ENCODE peak calls at places on chromosomes 11 and 22, in five cellular contexts. Y is omental fat pad, B is endothelial cell, E is left ventricle myocardium inferior, J is IMR-90. C is an unnamed sample.

GRCh38 chr22:36701166-36701713 is 2.3 kb downstream of the CACNG2 start:
- DNase-seq in E (no peak), J (no peak), B (no peak), Y (no peak), C (no peak)

GRCh38 chr22:20157416-20158183 is 6.7 kb upstream of the CCDC188 start:
- DNase-seq in E (no peak), Y (no peak), J (no peak), B (no peak), C (no peak)

GRCh38 chr22:24271406-24271760 is 752 bp downstream of the SPECC1L start:
- DNase-seq in Y (no peak), E (no peak), B (no peak), J (peak), C (no peak)

GRCh38 chr11:128453444-128454336 is 133.7 kb downstream of the ETS1 start:
- DNase-seq in E (peak), J (peak), Y (no peak), B (no peak), C (no peak)

GRCh38 chr22:50498322-50498861 is 9.1 kb downstream of the LMF2 start:
- DNase-seq in Y (no peak), E (no peak), J (peak), B (peak), C (peak)

GRCh38 chr11:20156280-20156875 is 3.9 kb downstream of the DBX1 start:
- DNase-seq in E (no peak), Y (no peak), J (no peak), B (no peak), C (peak)

GRCh38 chr22:22943521-22944267 is 56.1 kb downstream of the IGLL5 start:
- DNase-seq in Y (no peak), J (no peak), E (no peak), B (peak), C (no peak)

GRCh38 chr11:71488086-71488967 is 35.3 kb downstream of the NADSYN1 start:
- DNase-seq in Y (no peak), J (peak), B (no peak), E (no peak), C (no peak)

GRCh38 chr11:92226331-92227232 is 2.0 kb downstream of the FAT3 start:
- DNase-seq in B (peak), E (no peak), Y (no peak), J (no peak), C (peak)

GRCh38 chr22:38104084-38104483 is 6.4 kb downstream of the BAIAP2L2 start:
- DNase-seq in E (no peak), Y (no peak), B (no peak), J (peak), C (no peak)

GRCh38 chr22:44091021-44091721 is 67.1 kb downstream of the PARVB start:
- DNase-seq in J (no peak), B (peak), Y (no peak), E (no peak), C (no peak)

GRCh38 chr11:69320326-69320725 is 26.4 kb downstream of the MYEOV start:
- DNase-seq in E (no peak), Y (no peak), J (no peak), B (no peak), C (no peak)

GRCh38 chr11:121839821-121840220 is 276.2 kb downstream of the BLID start:
- DNase-seq in J (peak), B (no peak), Y (no peak), E (no peak), C (no peak)

GRCh38 chr22:17152971-17153370 is 6.1 kb downstream of the HDHD5 start:
- DNase-seq in Y (no peak), B (no peak), E (no peak), J (no peak), C (no peak)

GRCh38 chr22:36467946-36468345 is 13.5 kb downstream of the TXN2 start:
- DNase-seq in B (no peak), Y (no peak), J (peak), E (peak), C (no peak)

GRCh38 chr11:79087238-79087956 is 353.4 kb downstream of the TENM4 start:
- DNase-seq in Y (no peak), E (no peak), B (no peak), J (peak), C (no peak)

GRCh38 chr11:43268161-43268560 is 43.6 kb upstream of the API5 start:
- DNase-seq in B (no peak), J (no peak), Y (no peak), E (peak), C (peak)

GRCh38 chr22:17734197-17734596 is 40.1 kb downstream of the BID start:
- DNase-seq in B (no peak), J (peak), E (no peak), Y (no peak), C (no peak)

GRCh38 chr22:31897842-31898241 is 46.5 kb upstream of the YWHAH start:
- DNase-seq in B (no peak), Y (no peak), J (peak), E (no peak), C (no peak)

GRCh38 chr22:38203855-38204497 is 2.2 kb downstream of the MAFF start:
- DNase-seq in E (no peak), B (no peak), Y (no peak), J (peak), C (no peak)

GRCh38 chr11:96215094-96215782 is 127.8 kb downstream of the MAML2 start:
- DNase-seq in E (no peak), J (peak), Y (no peak), B (no peak), C (no peak)

GRCh38 chr11:123519797-123520193 is 89.7 kb downstream of the GRAMD1B start:
- DNase-seq in J (no peak), Y (no peak), B (no peak), E (no peak), C (no peak)

GRCh38 chr11:123518496-123519054 is 88.5 kb downstream of the GRAMD1B start:
- DNase-seq in E (no peak), Y (no peak), J (no peak), B (no peak), C (no peak)

GRCh38 chr11:123516238-123516637 is 86.2 kb downstream of the GRAMD1B start:
- DNase-seq in E (no peak), J (no peak), Y (no peak), B (no peak), C (no peak)

GRCh38 chr11:123519055-123519796 is 89.2 kb downstream of the GRAMD1B start:
- DNase-seq in Y (no peak), E (no peak), J (peak), B (no peak), C (no peak)

GRCh38 chr11:123517559-123518364 is 87.7 kb downstream of the GRAMD1B start:
- DNase-seq in B (no peak), E (no peak), J (no peak), Y (no peak), C (no peak)
- TF ChIP-seq CTCF in B (no peak), E (no peak), J (no peak), Y (no peak), C (no peak)

GRCh38 chr11:67118801-67119576 is at the start of gene KDM2A:
- DNase-seq in Y (peak), J (peak), B (peak), E (peak), C (peak)
- TF ChIP-seq CTCF in Y (no peak), J (peak), B (peak), E (peak), C (peak)

GRCh38 chr11:62665075-62665629 is at the start of the genes C11orf98 and CSKMT:
- DNase-seq in E (peak), Y (peak), J (peak), B (peak), C (peak)
- TF ChIP-seq CTCF in E (no peak), Y (no peak), J (no peak), B (no peak), C (no peak)

GRCh38 chr11:28581286-28582242 is 473.4 kb downstream of the METTL15 start:
- DNase-seq in Y (no peak), E (no peak), B (no peak), J (peak), C (no peak)
- TF ChIP-seq CTCF in Y (no peak), E (no peak), B (peak), J (no peak), C (peak)

DNA sequence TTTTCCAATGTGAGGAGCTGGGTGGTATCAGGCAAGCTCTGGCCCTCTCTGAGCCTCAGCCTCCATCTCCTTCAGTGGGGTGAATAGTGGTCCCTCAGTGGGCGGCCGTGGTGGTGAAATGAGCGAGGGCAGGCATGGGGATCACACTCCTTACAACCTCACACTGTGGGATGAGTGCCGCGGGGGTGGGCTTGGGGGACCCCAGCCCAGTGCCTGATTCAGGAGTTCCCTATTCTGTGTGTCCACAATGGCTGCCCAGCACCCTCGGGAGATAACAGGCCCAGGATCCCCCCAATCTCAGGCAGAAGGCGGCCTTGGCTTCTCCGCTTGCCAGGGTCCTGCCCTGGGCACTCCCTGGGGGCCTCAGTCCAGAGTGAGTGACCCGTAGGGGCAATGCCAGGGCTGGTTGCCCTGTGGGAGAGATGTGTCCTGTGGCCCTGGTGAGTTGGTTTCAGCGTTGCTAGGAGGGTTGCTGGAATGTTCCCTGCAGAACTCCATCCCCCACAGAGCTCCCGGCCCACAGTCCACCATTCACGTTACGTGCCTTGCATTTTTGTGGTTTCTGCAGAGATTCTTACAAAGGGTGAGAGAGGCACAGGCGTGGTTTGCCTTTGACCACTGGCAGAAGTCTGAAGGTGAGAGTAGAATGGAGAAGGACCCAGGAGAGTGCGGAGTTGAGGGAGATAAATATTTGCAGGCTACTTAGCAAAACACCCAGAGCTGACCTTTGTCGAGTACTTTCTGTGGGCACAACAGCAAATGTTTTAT is 2.9 kb downstream of the ALDH3B1 start:
- DNase-seq in J (peak), E (no peak), B (no peak), Y (no peak), C (no peak)
- TF ChIP-seq CTCF in J (no peak), E (no peak), B (no peak), Y (no peak), C (no peak)

DNA sequence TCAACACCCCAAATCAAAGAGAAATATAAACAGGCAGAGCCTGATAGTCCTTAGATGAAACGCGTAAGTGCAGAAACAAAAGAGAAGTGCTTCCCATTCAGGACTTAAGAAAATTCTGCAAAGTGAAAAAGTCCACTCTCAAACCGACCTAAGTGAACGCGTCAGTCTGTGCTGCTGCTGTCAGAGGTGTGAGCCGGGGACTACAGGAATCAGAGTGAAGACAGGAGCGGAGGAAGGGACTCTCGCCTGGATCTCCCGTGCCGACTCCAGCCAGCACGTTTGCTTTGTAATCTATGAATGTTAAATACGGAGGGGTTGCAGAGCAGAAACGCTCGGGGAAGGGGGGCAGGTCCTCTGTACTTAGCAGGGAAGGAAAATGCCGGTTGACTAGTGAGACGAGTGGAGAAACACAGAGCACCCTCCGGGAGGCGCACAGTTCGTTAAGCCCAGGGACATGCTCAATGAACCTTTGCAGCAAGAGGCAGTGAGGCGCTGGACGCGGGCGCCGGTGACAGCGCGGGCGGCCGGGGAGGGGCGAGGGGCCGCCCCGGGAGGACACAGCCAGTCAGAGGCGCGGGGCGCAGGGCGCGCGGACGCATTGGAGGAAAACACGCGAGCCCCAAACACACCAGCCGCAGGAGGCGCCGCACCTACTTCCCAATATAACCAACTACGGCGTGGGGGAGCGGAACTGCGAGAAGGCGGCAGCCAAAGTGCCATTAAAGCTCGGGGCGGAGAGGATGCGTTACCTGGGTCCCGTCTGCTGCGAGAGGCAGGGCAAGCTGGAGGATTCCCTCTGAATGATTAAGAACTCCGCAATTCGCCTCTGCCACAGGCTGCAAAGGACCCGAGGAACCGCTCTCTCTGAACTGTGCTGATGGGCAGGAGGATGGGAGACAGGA is at the start of gene CNTN5:
- DNase-seq in B (peak), Y (no peak), J (peak), E (peak), C (peak)
- TF ChIP-seq CTCF in B (no peak), Y (no peak), J (no peak), E (no peak), C (no peak)

GRCh38 chr11:76693791-76694190 is 23.2 kb upstream of the LRRC32 start:
- DNase-seq in Y (no peak), J (no peak), E (no peak), B (no peak), C (no peak)

GRCh38 chr11:76696756-76697155 is 26.2 kb upstream of the LRRC32 start:
- DNase-seq in Y (no peak), B (no peak), J (no peak), E (no peak), C (no peak)

GRCh38 chr11:76695767-76696166 is 25.2 kb upstream of the LRRC32 start:
- DNase-seq in B (no peak), J (no peak), Y (no peak), E (no peak), C (no peak)

GRCh38 chr11:76694664-76695063 is 24.1 kb upstream of the LRRC32 start:
- DNase-seq in B (no peak), J (peak), Y (no peak), E (no peak), C (no peak)

DNA sequence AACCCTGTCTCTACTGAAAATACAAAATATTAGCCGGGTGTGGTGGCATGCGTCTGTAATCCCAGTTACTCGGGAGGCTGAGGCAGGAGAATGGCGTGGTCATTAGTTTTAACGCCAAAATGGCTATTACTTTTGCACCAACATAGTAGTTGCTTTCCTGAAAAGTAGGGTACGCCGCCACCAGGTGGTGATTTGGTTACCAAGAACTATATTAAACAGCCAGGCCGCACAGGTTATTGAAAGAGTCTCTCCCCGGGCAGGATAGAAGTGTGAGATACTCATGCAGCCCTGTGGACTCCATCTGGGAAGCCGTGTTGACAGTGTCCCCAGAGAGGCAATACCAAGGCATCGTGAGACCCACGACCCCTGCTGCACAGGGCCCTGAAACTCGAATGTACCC is 24.6 kb upstream of the LRRC32 start:
- DNase-seq in J (no peak), E (no peak), Y (no peak), B (no peak), C (no peak)
- TF ChIP-seq CTCF in J (no peak), E (no peak), Y (no peak), B (no peak), C (no peak)

GRCh38 chr11:19013181-19013857 is 47.2 kb downstream of the MRGPRX2 start:
- DNase-seq in E (no peak), Y (no peak), J (no peak), B (no peak), C (no peak)
- TF ChIP-seq CTCF in E (no peak), Y (no peak), J (no peak), B (peak), C (no peak)

DNA sequence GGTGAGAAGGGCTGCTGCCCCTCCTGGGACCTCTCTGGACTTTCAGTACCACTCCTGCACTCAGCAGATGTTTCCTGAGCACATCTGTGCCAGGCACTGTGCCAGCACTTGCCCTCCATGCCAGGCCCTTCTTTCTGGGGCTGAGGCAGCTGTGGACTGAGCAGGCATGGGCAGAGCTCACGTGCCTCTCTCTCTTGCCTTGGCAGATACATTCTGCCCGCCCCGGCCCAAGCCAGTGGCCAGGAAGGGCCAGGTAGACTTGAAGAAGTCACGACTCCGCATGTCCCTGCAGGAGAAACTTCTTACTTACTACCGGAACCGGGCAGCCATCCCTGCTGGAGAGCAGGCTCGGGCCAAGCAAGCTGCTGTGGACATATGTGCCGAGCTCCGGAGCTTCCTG is 8.3 kb upstream of the ATF4 start:
- DNase-seq in B (no peak), E (no peak), Y (no peak), J (no peak), C (no peak)
- TF ChIP-seq CTCF in B (no peak), E (no peak), Y (no peak), J (no peak), C (no peak)

GRCh38 chr11:8234425-8234821 is 29.3 kb downstream of the LMO1 start:
- DNase-seq in J (no peak), E (no peak), Y (no peak), B (no peak), C (peak)
- TF ChIP-seq CTCF in J (no peak), E (no peak), Y (no peak), B (no peak), C (no peak)

C was measured in glutamatergic neuron.